ENCODE peak calls at places on chromosome 10, in ten cellular contexts. L is right lobe of liver; K is SJSA1; W is colonic mucosa; O is left ventricle myocardium inferior; N is brain microvascular endothelial cell; S is CD8-positive, alpha-beta T cell; Z is neural progenitor cell; Y is IMR-90; F is thoracic aorta. T is an unnamed sample.

GRCh38 chr10:29470355-29470705 is 164.4 kb downstream of the SVIL start:
- DNase-seq in K (no peak), O (peak; percentile 35), L (no peak), F (no peak), Z (peak; percentile 69), Y (no peak), S (no peak), N (no peak), W (no peak), T (no peak)

GRCh38 chr10:31004611-31005193 is 27.0 kb downstream of the ZNF438 start:
- DNase-seq in O (no peak), S (no peak), Z (no peak), F (no peak), Y (peak; percentile 90), W (no peak), N (peak; percentile 73), K (peak; percentile 78), L (no peak), T (no peak)

GRCh38 chr10:106557053-106557452 is 607.5 kb downstream of the SORCS1 start:
- DNase-seq in L (no peak), Z (no peak), Y (peak; percentile 64), N (no peak), F (no peak), W (no peak), K (no peak), S (no peak), O (no peak), T (no peak)

GRCh38 chr10:110750931-110751330 is 106.8 kb downstream of the RBM20 start:
- DNase-seq in F (no peak), L (no peak), S (no peak), W (no peak), N (no peak), K (no peak), O (no peak), Z (no peak), Y (no peak), T (no peak)

GRCh38 chr10:30058570-30059132 is 735 bp downstream of the JCAD start:
- DNase-seq in N (no peak), Z (peak; percentile 80), L (no peak), O (no peak), F (no peak), K (peak; percentile 48), S (no peak), W (no peak), Y (no peak), T (no peak)

GRCh38 chr10:26881600-26882331 is 21.0 kb upstream of the ABI1 start:
- DNase-seq in Y (peak; percentile 76), S (no peak), K (peak; percentile 41), O (no peak), L (no peak), W (no peak), Z (peak; percentile 74), F (no peak), N (peak; percentile 20), T (no peak)

GRCh38 chr10:126468876-126469643 is 80.8 kb upstream of the ADAM12 start:
- DNase-seq in F (no peak), L (no peak), N (peak; percentile 68), W (no peak), Z (no peak), K (peak; percentile 66), Y (no peak), O (no peak), S (no peak), T (no peak)

GRCh38 chr10:44293842-44294241 is 91.1 kb downstream of the CXCL12 start:
- DNase-seq in L (no peak), Z (no peak), N (peak; percentile 81), W (no peak), O (peak; percentile 60), S (no peak), Y (peak; percentile 92), K (no peak), F (no peak), T (no peak)

GRCh38 chr10:115171392-115171960 is 78.3 kb downstream of the ATRNL1 start:
- DNase-seq in N (no peak), Z (peak; percentile 3), L (no peak), F (no peak), O (no peak), Y (no peak), W (no peak), K (no peak), S (no peak), T (no peak)

GRCh38 chr10:113104071-113104470 is 154.0 kb downstream of the TCF7L2 start:
- DNase-seq in S (no peak), W (no peak), F (no peak), L (no peak), Y (no peak), O (no peak), Z (no peak), N (no peak), K (peak; percentile 84), T (no peak)
- H3K4me3 ChIP-seq in S (no peak overlapping the region), W (no peak overlapping the region), F (no peak overlapping the region), L (no peak overlapping the region), Y (no peak overlapping the region), O (no peak overlapping the region), Z (no peak overlapping the region), N (no peak overlapping the region), K (no peak overlapping the region), T (no peak overlapping the region)

GRCh38 chr10:132763545-132763944 is 22.4 kb downstream of the NKX6-2 start:
- DNase-seq in K (no peak), Z (no peak), N (no peak), F (no peak), Y (no peak), W (no peak), O (no peak), S (no peak), L (no peak), T (no peak)

GRCh38 chr10:132764108-132764507 is 21.8 kb downstream of the NKX6-2 start:
- DNase-seq in K (no peak), S (no peak), W (no peak), L (no peak), O (no peak), Y (no peak), Z (no peak), F (no peak), N (no peak), T (no peak)

GRCh38 chr10:132768346-132769248 is 17.4 kb downstream of the NKX6-2 start:
- DNase-seq in W (no peak), L (no peak), O (no peak), S (no peak), Z (no peak), F (no peak), N (no peak), K (no peak), Y (no peak), T (no peak)

GRCh38 chr10:132765435-132765834 is 20.5 kb downstream of the NKX6-2 start:
- DNase-seq in W (no peak), S (no peak), N (no peak), F (no peak), K (no peak), Y (no peak), L (no peak), Z (no peak), O (no peak), T (no peak)

GRCh38 chr10:132766291-132766690 is 19.7 kb downstream of the NKX6-2 start:
- DNase-seq in W (no peak), Z (no peak), L (no peak), S (no peak), O (no peak), K (no peak), Y (no peak), N (no peak), F (no peak), T (no peak)
- H3K4me3 ChIP-seq in W (no peak overlapping the region), Z (no peak overlapping the region), L (no peak overlapping the region), S (no peak overlapping the region), O (no peak overlapping the region), K (no peak overlapping the region), Y (no peak overlapping the region), N (no peak overlapping the region), F (no peak overlapping the region), T (no peak overlapping the region)

GRCh38 chr10:100670368-100670767 is 75.0 kb upstream of the PAX2 start:
- DNase-seq in Y (no peak), O (no peak), Z (no peak), L (no peak), N (no peak), F (no peak), K (no peak), W (no peak), S (no peak), T (no peak)
- H3K4me3 ChIP-seq in Y (no peak overlapping the region), O (no peak overlapping the region), Z (peak overlapping the region; percentile 29), L (no peak overlapping the region), N (no peak overlapping the region), F (no peak overlapping the region), K (no peak overlapping the region), W (no peak overlapping the region), S (no peak overlapping the region), T (no peak overlapping the region)

GRCh38 chr10:100986623-100986951 is 710 bp downstream of the MRPL43 start:
- DNase-seq in Y (no peak), K (no peak), S (no peak), F (no peak), N (no peak), O (no peak), L (no peak), W (no peak), Z (no peak), T (no peak)

GRCh38 chr10:100988166-100988565 is 823 bp downstream of the TWNK start:
- DNase-seq in F (no peak), Y (no peak), Z (no peak), S (no peak), O (no peak), K (no peak), N (no peak), L (no peak), W (no peak), T (no peak)

GRCh38 chr10:100989088-100989487 is 1.7 kb downstream of the TWNK start:
- DNase-seq in N (no peak), W (no peak), F (no peak), K (no peak), Y (no peak), L (no peak), Z (no peak), O (no peak), S (no peak), T (no peak)

GRCh38 chr10:100986952-100987684 is at the start of the genes MRPL43 and TWNK:
- DNase-seq in L (peak; percentile 87), O (peak; percentile 86), F (peak; percentile 65), Y (peak; percentile 64), N (peak; percentile 74), K (peak; percentile 75), S (peak; percentile 84), W (peak; percentile 91), Z (peak; percentile 93), T (peak; percentile 77)

GRCh38 chr10:100987685-100988049 is 324 bp downstream of the TWNK start:
- DNase-seq in O (no peak), N (no peak), L (no peak), Y (no peak), F (no peak), Z (no peak), K (no peak), S (no peak), W (no peak), T (no peak)
- H3K4me3 ChIP-seq in O (peak overlapping the region; percentile 78), N (peak overlapping the region; percentile 98), L (peak overlapping the region; percentile 64), Y (peak overlapping the region; percentile 90), F (peak overlapping the region; percentile 89), Z (peak overlapping the region; percentile 96), K (peak overlapping the region; percentile 90), S (peak overlapping the region; percentile 79), W (peak overlapping the region; percentile 86), T (peak overlapping the region; percentile 70)

T was measured in prostate gland.